ENCODE peak calls at places on chromosomes 16 and 17, in nine cellular contexts. R is NCI-H748 treated with DMSO at 0.1 percent for 48 hours; B is amniotic stem cell; I is activated CD4-positive, CD25-positive, alpha-beta regulatory T cell treated with anti-CD3 and anti-CD28 coated beads, Interleukin-2, amount 50 U/mL, for 16 hours; X is ACHN; D is kidney tubule cell; V is uterus; H is SK-N-DZ; P is activated CD8-positive, alpha-beta T cell treated with anti-CD3 and anti-CD28 coated beads for 36 hours. Z is an unnamed sample.

GRCh38 chr16:48607056-48607825 is 2.7 kb downstream of the N4BP1 start:
- DNase-seq in R (no peak), B (no peak), I (no peak), X (no peak), D (peak; percentile 68), V (no peak), H (no peak), P (no peak), Z (no peak)

GRCh38 chr17:45172541-45173286 is 11.0 kb downstream of the HEXIM2 start:
- DNase-seq in R (no peak), B (no peak), I (peak; percentile 9), X (peak; percentile 97), D (peak; percentile 99), V (peak; percentile 78), H (peak; percentile 60), P (peak; percentile 77), Z (peak; percentile 20)

GRCh38 chr16:64469351-64469750 is 652.5 kb downstream of the CDH11 start:
- DNase-seq in R (no peak), B (no peak), I (no peak), X (no peak), D (no peak), V (no peak), H (no peak), P (no peak), Z (no peak)

GRCh38 chr17:66425751-66426396 is 123.5 kb downstream of the PRKCA start:
- DNase-seq in R (no peak), B (no peak), I (no peak), X (no peak), D (peak; percentile 82), V (no peak), H (no peak), P (no peak), Z (no peak)

GRCh38 chr16:83722501-83723183 is 85.1 kb upstream of the HSBP1 start:
- DNase-seq in R (no peak), B (no peak), I (no peak), X (no peak), D (peak; percentile 27), V (no peak), H (no peak), P (no peak), Z (no peak)

GRCh38 chr17:31216053-31216751 is 80.8 kb downstream of the OMG start:
- DNase-seq in R (no peak), B (peak; percentile 85), I (no peak), X (peak; percentile 71), D (peak; percentile 58), V (peak; percentile 30), H (peak; percentile 35), P (no peak), Z (no peak)

GRCh38 chr16:14289692-14290340 is 218.7 kb downstream of the MRTFB start:
- DNase-seq in R (peak; percentile 74), B (no peak), I (no peak), X (peak; percentile 63), D (peak; percentile 51), V (no peak), H (no peak), P (peak; percentile 50), Z (no peak)

GRCh38 chr16:8621221-8621571 is 302 bp upstream of the METTL22 start:
- DNase-seq in R (no peak), B (no peak), I (no peak), X (no peak), D (no peak), V (no peak), H (no peak), P (no peak), Z (no peak)

GRCh38 chr16:29841631-29842030 is 21.4 kb downstream of the MVP start:
- DNase-seq in R (no peak), B (no peak), I (no peak), X (no peak), D (no peak), V (no peak), H (no peak), P (no peak), Z (no peak)

GRCh38 chr16:57354311-57354710 is 4.3 kb upstream of the CCL22 start:
- DNase-seq in R (no peak), B (no peak), I (no peak), X (no peak), D (no peak), V (no peak), H (no peak), P (no peak), Z (no peak)

GRCh38 chr16:86566601-86566965 is at the start of gene FOXC2:
- DNase-seq in R (no peak), B (peak; percentile 86), I (no peak), X (peak; percentile 94), D (peak; percentile 81), V (peak; percentile 67), H (no peak), P (peak; percentile 61), Z (no peak)

GRCh38 chr17:73478768-73479424 is 165.3 kb downstream of the SDK2 start:
- DNase-seq in R (no peak), B (no peak), I (no peak), X (no peak), D (no peak), V (no peak), H (no peak), P (no peak), Z (no peak)

GRCh38 chr17:63827801-63828221 is 348 bp upstream of the FTSJ3 start:
- DNase-seq in R (no peak), B (no peak), I (no peak), X (no peak), D (peak; percentile 10), V (no peak), H (no peak), P (no peak), Z (no peak)

GRCh38 chr17:58328195-58329034 is at the start of gene TSPOAP1:
- DNase-seq in R (no peak), B (no peak), I (no peak), X (no peak), D (no peak), V (no peak), H (peak; percentile 91), P (peak; percentile 94), Z (peak; percentile 59)

GRCh38 chr16:5502467-5502869 is 404.9 kb upstream of the EEF2KMT start:
- DNase-seq in R (no peak), B (no peak), I (no peak), X (peak; percentile 12), D (peak; percentile 26), V (no peak), H (peak; percentile 99), P (peak; percentile 10), Z (no peak)

GRCh38 chr16:71459510-71459909 is 2.5 kb downstream of the ZNF23 start:
- DNase-seq in R (no peak), B (no peak), I (no peak), X (no peak), D (no peak), V (no peak), H (no peak), P (no peak), Z (no peak)

GRCh38 chr17:43403846-43404245 is 5.1 kb downstream of the ARL4D start:
- DNase-seq in R (no peak), B (no peak), I (no peak), X (no peak), D (no peak), V (no peak), H (peak; percentile 95), P (no peak), Z (no peak)

GRCh38 chr17:75511610-75512575 is 3.4 kb downstream of the CASKIN2 start:
- DNase-seq in R (no peak), B (no peak), I (no peak), X (no peak), D (peak; percentile 53), V (no peak), H (no peak), P (no peak), Z (no peak)

GRCh38 chr17:82418001-82418986 is at the start of the genes HEXD and OGFOD3:
- DNase-seq in R (peak; percentile 73), B (peak; percentile 63), I (peak; percentile 66), X (peak; percentile 89), D (peak; percentile 90), V (peak; percentile 69), H (peak; percentile 85), P (peak; percentile 82), Z (peak; percentile 63)

GRCh38 chr17:42676424-42677011 is at the start of gene PLEKHH3:
- DNase-seq in R (no peak), B (no peak), I (no peak), X (no peak), D (no peak), V (no peak), H (peak; percentile 71), P (no peak), Z (no peak)

GRCh38 chr17:80785477-80786178 is 206.0 kb upstream of the CHMP6 start:
- DNase-seq in R (no peak), B (no peak), I (no peak), X (no peak), D (no peak), V (no peak), H (no peak), P (peak; percentile 76), Z (no peak)

GRCh38 chr17:31496097-31496496 is 104.6 kb downstream of the RAB11FIP4 start:
- DNase-seq in R (no peak), B (no peak), I (no peak), X (no peak), D (no peak), V (no peak), H (no peak), P (no peak), Z (no peak)

GRCh38 chr16:2364638-2365210 is 24.2 kb upstream of the ABCA3 start:
- DNase-seq in R (peak; percentile 16), B (no peak), I (no peak), X (no peak), D (no peak), V (no peak), H (peak; percentile 67), P (no peak), Z (no peak)

GRCh38 chr16:4556112-4556511 is at the start of gene C16orf96:
- DNase-seq in R (no peak), B (no peak), I (no peak), X (peak; percentile 14), D (peak; percentile 34), V (no peak), H (no peak), P (no peak), Z (no peak)

GRCh38 chr16:2385441-2385840 is 43.8 kb upstream of the CCNF start:
- DNase-seq in R (no peak), B (no peak), I (no peak), X (peak; percentile 34), D (peak; percentile 81), V (no peak), H (no peak), P (no peak), Z (no peak)

GRCh38 chr17:78357177-78357586 is 2.7 kb downstream of the SOCS3 start:
- DNase-seq in R (no peak), B (peak; percentile 40), I (no peak), X (peak; percentile 88), D (peak; percentile 85), V (no peak), H (no peak), P (no peak), Z (no peak)

GRCh38 chr17:266701-267656 is 85.5 kb upstream of the DOC2B start:
- DNase-seq in R (no peak), B (no peak), I (no peak), X (no peak), D (no peak), V (peak; percentile 29), H (peak; percentile 53), P (no peak), Z (no peak)

GRCh38 chr17:49218941-49219913 is 8.7 kb downstream of the ABI3 start:
- DNase-seq in R (no peak), B (no peak), I (no peak), X (no peak), D (no peak), V (no peak), H (no peak), P (peak; percentile 83), Z (no peak)

Z was measured in stimulated activated CD8-positive, alpha-beta memory T cell treated with anti-CD3 and anti-CD28 coated beads, Interleukin-15, amount 100 ng/mL, for 1 hour.